ENCODE peak calls at places on chromosomes 3 and 15, in nine cellular contexts. U, W, B, Q, S, G, H, Z and R are unnamed samples.

GRCh38 chr3:7879572-7879971 is 622.1 kb upstream of the LMCD1 start:
- DNase-seq in Q (no peak), U (no peak), B (no peak), Z (no peak), S (no peak), H (no peak), G (no peak), W (no peak), R (no peak)

GRCh38 chr15:75723171-75723846 is 10.7 kb upstream of the CSPG4 start:
- DNase-seq in W (no peak), Q (no peak), H (no peak), Z (no peak), G (no peak), B (peak), U (no peak), S (no peak), R (peak)

GRCh38 chr3:106251160-106251892 is 382.5 kb upstream of the CBLB start:
- DNase-seq in B (peak), G (no peak), Z (no peak), W (no peak), Q (no peak), S (no peak), U (no peak), H (peak), R (no peak)

GRCh38 chr3:28745436-28745835 is 396.8 kb upstream of the AZI2 start:
- DNase-seq in H (no peak), U (no peak), W (no peak), Z (no peak), B (no peak), Q (no peak), S (no peak), G (peak), R (no peak)

GRCh38 chr3:15520185-15520584 is 1.3 kb downstream of the COLQ start:
- DNase-seq in B (no peak), Q (no peak), U (no peak), Z (peak), W (no peak), S (no peak), G (no peak), H (no peak), R (no peak)

GRCh38 chr3:149393355-149394165 is 16.1 kb upstream of the TM4SF1 start:
- DNase-seq in G (peak), U (peak), B (peak), Q (peak), S (peak), W (peak), H (peak), Z (peak), R (peak)

GRCh38 chr15:83850015-83850414 is 196.1 kb downstream of the ADAMTSL3 start:
- DNase-seq in W (no peak), U (no peak), B (no peak), Q (no peak), Z (no peak), G (no peak), H (no peak), S (no peak), R (no peak)

GRCh38 chr15:49083471-49084284 is 37.4 kb upstream of the SECISBP2L start:
- DNase-seq in Z (no peak), H (no peak), Q (no peak), U (no peak), S (no peak), G (no peak), W (no peak), B (no peak), R (no peak)

GRCh38 chr15:92118936-92119325 is 265.4 kb downstream of the SLCO3A1 start:
- DNase-seq in H (no peak), U (no peak), Q (no peak), G (no peak), Z (no peak), S (no peak), B (no peak), W (no peak), R (no peak)

GRCh38 chr15:27358751-27359434 is 387.9 kb downstream of the GABRG3 start:
- DNase-seq in W (no peak), U (no peak), H (peak), Z (no peak), Q (peak), B (peak), G (peak), S (no peak), R (peak)

GRCh38 chr3:52203701-52204100 is 5.7 kb downstream of the ALAS1 start:
- DNase-seq in S (no peak), W (no peak), G (no peak), H (no peak), U (no peak), B (no peak), Q (no peak), Z (no peak), R (no peak)

GRCh38 chr3:171018151-171018935 is 8.2 kb downstream of the SLC2A2 start:
- DNase-seq in W (no peak), U (peak), Z (no peak), G (no peak), H (no peak), B (peak), S (no peak), Q (peak), R (peak)

GRCh38 chr15:57557810-57558209 is 33.9 kb upstream of the MYZAP start:
- DNase-seq in Q (no peak), Z (no peak), G (no peak), U (no peak), H (no peak), S (no peak), W (no peak), B (no peak), R (no peak)

GRCh38 chr3:185915642-185916041 is 22.2 kb downstream of the TRA2B start:
- DNase-seq in W (no peak), G (no peak), S (no peak), U (peak), Z (no peak), B (no peak), H (no peak), Q (no peak), R (no peak)

GRCh38 chr3:170740285-170740684 is 129.7 kb downstream of the RPL22L1 start:
- DNase-seq in Q (no peak), H (no peak), U (no peak), W (no peak), S (no peak), Z (no peak), B (no peak), G (no peak), R (no peak)

GRCh38 chr3:54706783-54707182 is 221.1 kb downstream of the LRTM1 start:
- DNase-seq in W (no peak), S (no peak), G (no peak), B (no peak), U (no peak), H (no peak), Q (no peak), Z (no peak), R (no peak)

GRCh38 chr3:195773956-195774537 is 37.7 kb downstream of the MUC4 start:
- DNase-seq in Q (no peak), B (no peak), G (no peak), S (no peak), Z (no peak), H (no peak), W (no peak), U (no peak), R (peak)

GRCh38 chr3:109685084-109686079 is 348.0 kb upstream of the DPPA4 start:
- DNase-seq in B (peak), W (peak), S (peak), Z (peak), H (peak), Q (no peak), U (no peak), G (peak), R (no peak)

GRCh38 chr15:90055182-90055581 is 47.1 kb downstream of the IDH2 start:
- DNase-seq in W (no peak), U (no peak), Z (no peak), G (no peak), Q (no peak), S (no peak), H (no peak), B (no peak), R (no peak)

GRCh38 chr3:120126016-120126415 is 31.8 kb upstream of the GSK3B start:
- DNase-seq in B (no peak), Q (no peak), U (peak), H (no peak), W (no peak), Z (no peak), S (no peak), G (no peak), R (no peak)

GRCh38 chr3:152037304-152037703 is 163.9 kb downstream of the SUCNR1 start:
- DNase-seq in B (no peak), Q (no peak), U (no peak), S (no peak), W (no peak), G (no peak), Z (no peak), H (no peak), R (no peak)

DNA sequence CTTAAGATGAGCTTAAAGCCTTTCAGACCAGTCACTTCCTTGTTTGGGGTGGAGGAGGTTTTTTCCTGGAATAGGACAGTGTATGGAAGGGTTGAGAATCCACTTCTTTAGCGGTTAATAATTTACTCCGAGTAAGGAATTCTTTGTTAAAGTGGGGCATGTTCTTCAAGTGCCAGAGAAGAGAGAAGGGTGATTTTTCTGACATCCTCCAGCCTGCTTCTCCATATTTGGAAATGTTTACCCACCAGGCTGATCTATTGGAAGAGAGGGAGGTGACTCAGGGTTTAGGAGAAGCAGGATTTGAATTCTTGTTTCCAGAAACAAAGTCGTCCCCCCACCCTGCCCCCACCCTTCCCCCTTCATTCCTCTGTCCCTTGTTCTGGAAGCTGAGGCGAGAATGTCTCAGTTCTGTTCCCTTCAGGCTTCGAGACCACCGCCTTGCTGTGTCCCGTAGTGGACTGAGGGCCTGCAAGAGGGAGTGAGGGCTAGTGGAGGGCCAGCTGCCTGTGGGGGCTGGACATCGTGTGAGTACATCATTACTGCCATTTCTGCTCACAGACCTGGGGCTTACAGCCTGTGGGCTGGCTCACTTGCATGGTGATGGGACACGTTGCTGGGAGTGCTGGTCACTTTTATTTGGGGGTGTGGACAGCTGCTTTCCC is 58.5 kb downstream of the LPP start:
- DNase-seq in G (peak), Z (no peak), Q (peak), S (no peak), H (peak), B (no peak), W (no peak), U (no peak), R (no peak)
- H3K4me3 ChIP-seq in G (no peak), Z (peak), Q (peak), S (peak), H (peak), B (no peak), W (no peak), U (no peak), R (no peak)

DNA sequence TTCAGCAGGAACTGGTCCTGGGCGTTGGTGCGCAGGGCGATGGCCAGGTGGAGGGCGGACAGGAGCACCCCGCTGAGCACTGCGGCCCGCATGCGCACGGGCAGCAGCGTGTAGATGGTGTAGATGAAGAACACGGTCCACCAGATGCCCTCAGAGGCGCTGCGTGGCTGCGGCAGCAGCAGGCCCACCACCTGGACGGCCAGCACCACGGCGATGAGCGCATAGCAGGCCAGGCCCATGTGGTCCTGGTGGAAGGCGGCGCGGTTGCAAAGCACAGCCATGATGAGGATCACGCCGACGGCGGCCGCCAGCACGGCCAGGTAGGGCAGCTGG is 1.5 kb downstream of the ADCY5 start:
- DNase-seq in Q (no peak), B (no peak), H (no peak), U (no peak), Z (no peak), G (no peak), S (no peak), W (no peak), R (no peak)
- H3K4me3 ChIP-seq in Q (no peak), B (no peak), H (no peak), U (no peak), Z (peak), G (no peak), S (peak), W (no peak), R (no peak)

DNA sequence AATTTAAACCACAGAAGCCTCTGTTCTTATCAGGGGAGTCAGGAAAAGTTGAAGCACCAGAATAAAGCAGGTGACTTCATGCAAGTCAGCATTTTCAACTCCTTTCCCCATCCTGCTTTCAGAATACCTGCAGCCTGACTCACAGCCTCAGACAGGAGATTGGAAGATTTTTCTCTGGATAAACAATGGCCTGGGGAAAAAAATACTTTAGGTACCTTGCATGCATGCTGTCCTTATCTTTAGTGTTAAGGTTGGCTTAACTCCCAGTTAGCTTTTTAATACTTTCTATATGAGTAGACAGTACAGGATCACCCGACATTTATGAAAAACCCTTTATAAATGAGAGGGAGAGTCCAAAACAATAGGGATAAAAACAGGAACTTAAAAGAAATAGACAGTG is 53.6 kb downstream of the PAK2 start:
- DNase-seq in Z (no peak), U (no peak), S (no peak), G (peak), B (no peak), Q (no peak), H (peak), W (peak), R (peak)
- H3K4me3 ChIP-seq in Z (no peak), U (no peak), S (no peak), G (no peak), B (no peak), Q (no peak), H (no peak), W (no peak), R (no peak)

GRCh38 chr15:52288986-52289385 is 6.6 kb downstream of the MYO5C start:
- DNase-seq in G (no peak), B (no peak), U (no peak), S (no peak), Q (no peak), H (no peak), W (no peak), Z (no peak), R (no peak)
- H3K4me3 ChIP-seq in G (no peak), B (no peak), U (no peak), S (no peak), Q (no peak), H (peak), W (no peak), Z (no peak), R (no peak)

DNA sequence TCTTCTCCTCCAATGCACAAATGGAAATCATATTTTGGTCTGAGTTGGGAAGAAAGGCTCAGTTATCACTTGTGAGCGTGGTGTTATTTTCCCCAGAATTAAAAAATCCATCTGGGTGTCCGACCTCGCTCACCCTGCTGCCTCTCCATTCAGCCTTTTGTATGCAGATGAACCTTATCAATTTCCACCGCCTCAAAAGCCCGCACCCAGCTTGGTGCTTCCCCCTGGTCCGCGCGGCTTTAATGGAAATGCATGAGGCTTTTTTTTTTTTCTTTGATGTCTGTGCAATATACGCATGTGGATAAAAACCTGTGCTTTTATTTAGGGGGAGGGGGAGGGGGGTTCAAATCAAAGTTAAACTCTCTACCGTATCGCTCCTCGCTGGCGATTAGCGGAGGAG is 121.8 kb upstream of the SOX14 start:
- DNase-seq in W (no peak), Q (peak), Z (no peak), U (no peak), B (no peak), G (no peak), S (no peak), H (no peak), R (no peak)
- H3K4me3 ChIP-seq in W (no peak), Q (peak), Z (no peak), U (no peak), B (no peak), G (no peak), S (no peak), H (no peak), R (no peak)